ENCODE peak calls at places on chromosomes 1 and 21, in eight cellular contexts. X is transverse colon, Z is esophagus squamous epithelium, V is IMR-90, O is A549, J is stomach, N is body of pancreas, T is suprapubic skin. Y is an unnamed sample. For H3K9me3, the result is how much of the 10 kb centered on the place peaks cover.

GRCh38 chr1:209335090-209335692 is 248.3 kb upstream of the CAMK1G start:
- DNase-seq in X (no peak), Z (no peak), V (peak), O (peak), J (peak), N (peak), T (no peak), Y (no peak)

GRCh38 chr1:157968951-157969350 is 24.5 kb upstream of the KIRREL1 start:
- DNase-seq in X (no peak), Z (no peak), V (peak), O (peak), J (no peak), N (peak), T (no peak), Y (no peak)

GRCh38 chr21:18840239-18840638 is 436.7 kb upstream of the TMPRSS15 start:
- DNase-seq in X (no peak), Z (no peak), V (no peak), O (peak), J (no peak), N (no peak), T (no peak), Y (no peak)

GRCh38 chr21:25735895-25736597 is 1.3 kb downstream of the GABPA start:
- DNase-seq in X (no peak), Z (no peak), V (peak), O (peak), J (no peak), N (no peak), T (no peak), Y (no peak)

GRCh38 chr1:172929006-172929405 is 121.7 kb downstream of the TNFSF18 start:
- DNase-seq in X (no peak), Z (no peak), V (peak), O (no peak), J (no peak), N (no peak), T (no peak), Y (no peak)

GRCh38 chr1:116067564-116067887 is 43.7 kb upstream of the MAB21L3 start:
- DNase-seq in X (no peak), Z (no peak), V (peak), O (no peak), J (no peak), N (peak), T (peak), Y (no peak)

GRCh38 chr1:64941466-64942117 is 24.8 kb downstream of the JAK1 start:
- DNase-seq in X (no peak), Z (no peak), V (no peak), O (no peak), J (no peak), N (no peak), T (no peak), Y (no peak)

GRCh38 chr1:173224280-173224886 is 17.3 kb upstream of the TNFSF4 start:
- DNase-seq in X (no peak), Z (no peak), V (peak), O (no peak), J (no peak), N (no peak), T (no peak), Y (no peak)

GRCh38 chr1:209311770-209312169 is 271.7 kb upstream of the CAMK1G start:
- DNase-seq in X (no peak), Z (no peak), V (no peak), O (no peak), J (no peak), N (no peak), T (no peak), Y (no peak)

GRCh38 chr1:21013510-21013909 is 163.2 kb downstream of the EIF4G3 start:
- DNase-seq in X (no peak), Z (no peak), V (no peak), O (no peak), J (no peak), N (no peak), T (no peak), Y (no peak)

GRCh38 chr1:209432443-209432825 is 151.1 kb upstream of the CAMK1G start:
- DNase-seq in X (no peak), Z (no peak), V (no peak), O (no peak), J (no peak), N (no peak), T (no peak), Y (no peak)

GRCh38 chr1:54310439-54311328 is 95.5 kb downstream of the SSBP3 start:
- DNase-seq in X (peak), Z (no peak), V (peak), O (peak), J (peak), N (peak), T (no peak), Y (no peak)

GRCh38 chr1:149848811-149849210 is 50.6 kb upstream of the BOLA1 start:
- DNase-seq in X (no peak), Z (no peak), V (no peak), O (no peak), J (no peak), N (no peak), T (no peak), Y (no peak)

GRCh38 chr1:30356839-30357238 is 366.5 kb downstream of the MATN1 start:
- DNase-seq in X (no peak), Z (no peak), V (no peak), O (no peak), J (no peak), N (no peak), T (no peak), Y (no peak)

DNA sequence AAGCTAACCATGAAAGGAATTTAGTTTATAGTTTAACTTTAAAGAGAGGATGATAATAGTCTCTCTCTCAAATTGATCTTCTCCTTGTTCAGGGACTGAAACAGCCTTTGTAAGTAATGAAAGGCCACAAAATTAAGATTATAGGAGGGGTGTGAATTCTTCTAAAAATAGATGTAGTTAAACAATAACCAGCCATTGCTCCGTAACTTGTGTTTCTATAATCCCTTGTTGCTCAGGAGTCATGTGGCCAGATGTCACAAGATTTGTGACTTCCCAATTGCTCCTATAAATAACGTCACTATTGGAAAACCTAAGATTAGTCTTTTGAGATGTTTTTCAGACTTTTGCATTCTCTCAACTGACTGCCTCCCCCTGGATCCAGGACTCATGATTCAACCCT is 265.2 kb upstream of the USP24 start:
- DNase-seq in X (no peak), Z (no peak), V (no peak), O (no peak), J (no peak), N (no peak), T (no peak), Y (no peak)
- H3K4me3 ChIP-seq in X (no peak), Z (no peak), V (no peak), O (no peak), J (no peak), N (no peak), T (no peak), Y (no peak)

GRCh38 chr21:29738730-29739129 is 201.1 kb downstream of the GRIK1 start:
- DNase-seq in X (no peak), Z (no peak), V (no peak), O (no peak), J (no peak), N (no peak), T (no peak), Y (no peak)

GRCh38 chr21:29741761-29742160 is 198.0 kb downstream of the GRIK1 start:
- DNase-seq in X (no peak), Z (no peak), V (no peak), O (no peak), J (no peak), N (no peak), T (no peak), Y (no peak)

DNA sequence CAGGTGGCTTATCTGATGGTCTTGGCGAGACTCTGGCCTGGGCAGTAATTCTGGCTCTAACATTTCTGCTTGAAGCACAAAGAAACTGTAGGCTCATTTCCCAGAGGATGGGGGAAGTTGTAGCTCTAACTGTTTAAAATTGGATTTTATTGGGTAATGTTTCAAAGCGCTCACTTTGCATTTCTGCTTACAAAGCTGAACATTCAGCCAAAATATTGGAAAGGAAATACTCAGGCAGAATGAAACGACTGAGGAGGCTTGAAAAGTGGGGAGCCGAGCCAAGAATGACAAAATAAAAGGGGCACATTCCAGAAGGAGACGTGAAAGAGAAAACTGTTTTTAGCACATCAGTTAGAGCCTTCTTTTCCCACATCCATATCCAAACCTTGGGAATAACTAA is 202.6 kb downstream of the GRIK1 start:
- DNase-seq in X (no peak), Z (no peak), V (no peak), O (no peak), J (no peak), N (no peak), T (no peak), Y (no peak)
- H3K9me3 ChIP-seq in X (under half), Z (under half), V (under half), O (under half), J (under half), N (under half), T (under half), Y (under half)

GRCh38 chr1:28243685-28244439 is 7.9 kb downstream of the ATP5IF1 start:
- DNase-seq in X (peak), Z (no peak), V (no peak), O (no peak), J (no peak), N (peak), T (no peak), Y (no peak)
- TF ChIP-seq POLR2A in X (no peak), Z (no peak), V (no peak), O (no peak), J (no peak), N (no peak), T (no peak), Y (no peak)

GRCh38 chr1:59354754-59355337 is 58.0 kb downstream of the FGGY start:
- DNase-seq in X (no peak), Z (no peak), V (no peak), O (no peak), J (no peak), N (no peak), T (no peak), Y (no peak)
- H3K4me3 ChIP-seq in X (no peak), Z (no peak), V (no peak), O (no peak), J (no peak), N (no peak), T (no peak), Y (no peak)

GRCh38 chr1:2854611-2855010 is 53.1 kb upstream of the TTC34 start:
- DNase-seq in X (no peak), Z (no peak), V (no peak), O (no peak), J (no peak), N (no peak), T (no peak), Y (no peak)

GRCh38 chr1:2856076-2856390 is 54.5 kb upstream of the TTC34 start:
- DNase-seq in X (no peak), Z (no peak), V (no peak), O (no peak), J (no peak), N (no peak), T (no peak), Y (no peak)

GRCh38 chr1:2854151-2854550 is 52.7 kb upstream of the TTC34 start:
- DNase-seq in X (no peak), Z (no peak), V (no peak), O (no peak), J (no peak), N (no peak), T (no peak), Y (no peak)

GRCh38 chr1:2855206-2856075 is 53.9 kb upstream of the TTC34 start:
- DNase-seq in X (no peak), Z (no peak), V (no peak), O (no peak), J (no peak), N (no peak), T (no peak), Y (no peak)

GRCh38 chr1:2853711-2854110 is 52.2 kb upstream of the TTC34 start:
- DNase-seq in X (no peak), Z (no peak), V (no peak), O (no peak), J (no peak), N (no peak), T (no peak), Y (no peak)
- H3K9me3 ChIP-seq in X (under half), Z (under half), V (under half), O (under half), J (under half), N (under half), T (under half), Y (under half)

GRCh38 chr21:45941338-45941710 is 40.2 kb upstream of the COL6A1 start:
- DNase-seq in X (no peak), Z (no peak), V (no peak), O (no peak), J (no peak), N (no peak), T (no peak), Y (no peak)
- TF ChIP-seq POLR2A in X (no peak), Z (no peak), V (no peak), O (no peak), J (no peak), N (no peak), T (no peak), Y (no peak)

GRCh38 chr1:219871427-219872057 is 56.8 kb downstream of the SLC30A10 start:
- DNase-seq in X (no peak), Z (no peak), V (no peak), O (no peak), J (no peak), N (no peak), T (no peak), Y (no peak)
- H3K4me3 ChIP-seq in X (no peak), Z (no peak), V (no peak), O (no peak), J (no peak), N (no peak), T (no peak), Y (no peak)

GRCh38 chr1:152313970-152314369 is 11.1 kb downstream of the FLG start:
- DNase-seq in X (no peak), Z (no peak), V (no peak), O (no peak), J (no peak), N (no peak), T (no peak), Y (no peak)
- H3K9me3 ChIP-seq in X (under half), Z (under half), V (under half), O (under half), J (under half), N (under half), T (under half), Y (under half)

Y was measured in esophagus muscularis mucosa.